ENCODE peak calls at places on chromosomes 7 and 10, in six cellular contexts. H, F, R, Y, V and O are unnamed samples.

GRCh38 chr10:88256013-88256680 is 327.0 kb downstream of the RNLS start:
- ATAC-seq in H (no peak), V (no peak), Y (no peak), R (no peak), F (no peak), O (no peak)

GRCh38 chr10:108957681-108958080 is 965.6 kb downstream of the XPNPEP1 start:
- ATAC-seq in Y (no peak), F (no peak), R (no peak), V (no peak), H (no peak), O (no peak)

GRCh38 chr7:155560982-155561686 is 14.8 kb upstream of the CNPY1 start:
- ATAC-seq in V (no peak), H (no peak), Y (no peak), R (no peak), F (no peak), O (no peak)

GRCh38 chr10:87668324-87669054 is 8.8 kb downstream of the PAPSS2 start:
- ATAC-seq in V (no peak), R (no peak), H (no peak), Y (no peak), F (no peak), O (no peak)

GRCh38 chr10:79093658-79094411 is 25.1 kb downstream of the ZMIZ1 start:
- ATAC-seq in Y (no peak), R (no peak), H (no peak), F (no peak), V (no peak), O (no peak)

GRCh38 chr7:43572516-43573049 is 10.3 kb upstream of the STK17A start:
- ATAC-seq in V (peak), F (peak), Y (no peak), H (peak), R (peak), O (peak)

GRCh38 chr10:46235705-46236536 is 50.9 kb upstream of the ANTXRL start:
- ATAC-seq in H (no peak), Y (no peak), R (no peak), F (no peak), V (no peak), O (no peak)

GRCh38 chr7:37943905-37944736 is 23.7 kb downstream of the EPDR1 start:
- ATAC-seq in Y (no peak), V (no peak), H (no peak), R (no peak), F (no peak), O (no peak)

GRCh38 chr10:72229261-72230251 is 13.5 kb upstream of the ASCC1 start:
- ATAC-seq in F (no peak), R (no peak), Y (no peak), H (no peak), V (no peak), O (no peak)

GRCh38 chr10:29414501-29414900 is 125.6 kb downstream of the LYZL1 start:
- ATAC-seq in R (no peak), Y (no peak), V (no peak), F (no peak), H (no peak), O (no peak)